ENCODE peak calls at places on chromosomes 5 and 9, in four cellular contexts. One of them, this sample, is unnamed.

GRCh38 chr9:75858497-75859092 is 31.9 kb upstream of the PCSK5 start:
- DNase-seq in SK-N-SH: no peak
- DNase-seq in HCT116: no peak
- DNase-seq in HepG2: no peak
- DNase-seq in this sample: no peak

GRCh38 chr5:54959673-54960418 is 25.5 kb downstream of the ESM1 start:
- DNase-seq in SK-N-SH: no peak
- DNase-seq in HCT116: peak; percentile 4
- DNase-seq in HepG2: peak; percentile 5
- DNase-seq in this sample: peak; percentile 18

GRCh38 chr5:173706700-173707099 is 90.2 kb upstream of the BOD1 start:
- DNase-seq in SK-N-SH: no peak
- DNase-seq in HCT116: no peak
- DNase-seq in HepG2: no peak
- DNase-seq in this sample: no peak

GRCh38 chr9:92492781-92493401 is 10.6 kb upstream of the ASPN start:
- DNase-seq in SK-N-SH: peak; percentile 39
- DNase-seq in HCT116: no peak
- DNase-seq in HepG2: no peak
- DNase-seq in this sample: no peak

GRCh38 chr9:86458456-86458855 is 104.2 kb upstream of the TUT7 start:
- DNase-seq in SK-N-SH: no peak
- DNase-seq in HCT116: no peak
- DNase-seq in HepG2: no peak
- DNase-seq in this sample: no peak

GRCh38 chr9:12702160-12702758 is 9.1 kb downstream of the TYRP1 start:
- DNase-seq in SK-N-SH: peak; percentile 30
- DNase-seq in HCT116: peak; percentile 56
- DNase-seq in HepG2: peak; percentile 3
- DNase-seq in this sample: no peak

GRCh38 chr5:160961030-160961429 is 109.0 kb upstream of the ATP10B start:
- DNase-seq in SK-N-SH: no peak
- DNase-seq in HCT116: no peak
- DNase-seq in HepG2: no peak
- DNase-seq in this sample: no peak

GRCh38 chr9:133202688-133203453 is 6.2 kb downstream of the OBP2B start:
- DNase-seq in SK-N-SH: no peak
- DNase-seq in HCT116: no peak
- DNase-seq in HepG2: no peak
- DNase-seq in this sample: no peak

GRCh38 chr5:37786855-37787254 is 53.0 kb downstream of the GDNF start:
- DNase-seq in SK-N-SH: no peak
- DNase-seq in HCT116: no peak
- DNase-seq in HepG2: no peak
- DNase-seq in this sample: no peak

GRCh38 chr9:80595192-80595591 is 1023.4 kb downstream of the TLE4 start:
- DNase-seq in SK-N-SH: no peak
- DNase-seq in HCT116: no peak
- DNase-seq in HepG2: no peak
- DNase-seq in this sample: no peak

GRCh38 chr5:93092349-93093105 is 488.5 kb downstream of the NR2F1-AS1 start:
- DNase-seq in SK-N-SH: no peak
- DNase-seq in HCT116: no peak
- DNase-seq in HepG2: no peak
- DNase-seq in this sample: no peak

GRCh38 chr9:77507212-77507961 is 140.7 kb downstream of the GNA14 start:
- DNase-seq in SK-N-SH: no peak
- DNase-seq in HCT116: no peak
- DNase-seq in HepG2: no peak
- DNase-seq in this sample: no peak

GRCh38 chr5:59760798-59761348 is 132.7 kb downstream of the PDE4D start:
- DNase-seq in SK-N-SH: no peak
- DNase-seq in HCT116: no peak
- DNase-seq in HepG2: no peak
- DNase-seq in this sample: no peak

GRCh38 chr5:155631116-155631515 is 617.6 kb downstream of the KIF4B start:
- DNase-seq in SK-N-SH: no peak
- DNase-seq in HCT116: no peak
- DNase-seq in HepG2: no peak
- DNase-seq in this sample: no peak

GRCh38 chr9:36332006-36332405 is 68.1 kb downstream of the RNF38 start:
- DNase-seq in SK-N-SH: no peak
- DNase-seq in HCT116: no peak
- DNase-seq in HepG2: no peak
- DNase-seq in this sample: no peak

GRCh38 chr5:66960373-66961137 is 236.0 kb downstream of the CD180 start:
- DNase-seq in SK-N-SH: no peak
- DNase-seq in HCT116: no peak
- DNase-seq in HepG2: peak; percentile 23
- DNase-seq in this sample: no peak

GRCh38 chr5:74501674-74502478 is 138.7 kb downstream of the ENC1 start:
- DNase-seq in SK-N-SH: no peak
- DNase-seq in HCT116: no peak
- DNase-seq in HepG2: no peak
- DNase-seq in this sample: no peak

GRCh38 chr5:18560602-18561001 is 926.3 kb downstream of the TAF11L14 start:
- DNase-seq in SK-N-SH: no peak
- DNase-seq in HCT116: no peak
- DNase-seq in HepG2: no peak
- DNase-seq in this sample: no peak

GRCh38 chr9:113011911-113012381 is at the start of gene ZNF883:
- DNase-seq in SK-N-SH: peak; percentile 74
- DNase-seq in HCT116: no peak
- DNase-seq in HepG2: peak; percentile 68
- DNase-seq in this sample: peak; percentile 40

GRCh38 chr5:14305045-14305444 is 161.9 kb downstream of the TRIO start:
- DNase-seq in SK-N-SH: no peak
- DNase-seq in HCT116: no peak
- DNase-seq in HepG2: no peak
- DNase-seq in this sample: no peak

GRCh38 chr5:138339086-138339456 is 1.0 kb downstream of the FAM53C start:
- DNase-seq in SK-N-SH: no peak
- DNase-seq in HCT116: no peak
- DNase-seq in HepG2: no peak
- DNase-seq in this sample: no peak

GRCh38 chr5:92805446-92805845 is 775.6 kb downstream of the NR2F1-AS1 start:
- DNase-seq in SK-N-SH: no peak
- DNase-seq in HCT116: no peak
- DNase-seq in HepG2: no peak
- DNase-seq in this sample: no peak

GRCh38 chr5:158727108-158727507 is 372.6 kb downstream of the EBF1 start:
- DNase-seq in SK-N-SH: no peak
- DNase-seq in HCT116: no peak
- DNase-seq in HepG2: no peak
- DNase-seq in this sample: no peak

GRCh38 chr9:2764371-2764770 is 47.1 kb downstream of the KCNV2 start:
- DNase-seq in SK-N-SH: no peak
- DNase-seq in HCT116: no peak
- DNase-seq in HepG2: no peak
- DNase-seq in this sample: no peak

GRCh38 chr9:133406039-133406438 is 11.8 kb downstream of the REXO4 start:
- DNase-seq in SK-N-SH: no peak
- DNase-seq in HCT116: no peak
- DNase-seq in HepG2: no peak
- DNase-seq in this sample: no peak

GRCh38 chr5:13108281-13108680 is 836.2 kb downstream of the DNAH5 start:
- DNase-seq in SK-N-SH: no peak
- DNase-seq in HCT116: no peak
- DNase-seq in HepG2: no peak
- DNase-seq in this sample: no peak

GRCh38 chr5:23506329-23507236 is 826 bp upstream of the PRDM9 start:
- DNase-seq in SK-N-SH: peak; percentile 16
- DNase-seq in HCT116: no peak
- DNase-seq in HepG2: peak; percentile 56
- DNase-seq in this sample: no peak

GRCh38 chr5:25241981-25242380 is 597.2 kb upstream of the CDH10 start:
- DNase-seq in SK-N-SH: no peak
- DNase-seq in HCT116: no peak
- DNase-seq in HepG2: no peak
- DNase-seq in this sample: no peak

GRCh38 chr9:120910643-120911042 is 16.0 kb downstream of the TRAF1 start:
- DNase-seq in SK-N-SH: no peak
- DNase-seq in HCT116: no peak
- DNase-seq in HepG2: no peak
- DNase-seq in this sample: no peak

GRCh38 chr5:10064546-10065215 is 185.0 kb downstream of the ATPSCKMT start:
- DNase-seq in SK-N-SH: no peak
- DNase-seq in HCT116: no peak
- DNase-seq in HepG2: no peak
- DNase-seq in this sample: no peak

GRCh38 chr5:10057356-10057755 is 192.3 kb downstream of the ATPSCKMT start:
- DNase-seq in SK-N-SH: no peak
- DNase-seq in HCT116: no peak
- DNase-seq in HepG2: no peak
- DNase-seq in this sample: no peak

GRCh38 chr5:10056228-10056760 is 193.4 kb downstream of the ATPSCKMT start:
- DNase-seq in SK-N-SH: no peak
- DNase-seq in HCT116: no peak
- DNase-seq in HepG2: no peak
- DNase-seq in this sample: no peak

GRCh38 chr5:10063997-10064396 is 185.7 kb downstream of the ATPSCKMT start:
- DNase-seq in SK-N-SH: no peak
- DNase-seq in HCT116: no peak
- DNase-seq in HepG2: no peak
- DNase-seq in this sample: no peak

DNA sequence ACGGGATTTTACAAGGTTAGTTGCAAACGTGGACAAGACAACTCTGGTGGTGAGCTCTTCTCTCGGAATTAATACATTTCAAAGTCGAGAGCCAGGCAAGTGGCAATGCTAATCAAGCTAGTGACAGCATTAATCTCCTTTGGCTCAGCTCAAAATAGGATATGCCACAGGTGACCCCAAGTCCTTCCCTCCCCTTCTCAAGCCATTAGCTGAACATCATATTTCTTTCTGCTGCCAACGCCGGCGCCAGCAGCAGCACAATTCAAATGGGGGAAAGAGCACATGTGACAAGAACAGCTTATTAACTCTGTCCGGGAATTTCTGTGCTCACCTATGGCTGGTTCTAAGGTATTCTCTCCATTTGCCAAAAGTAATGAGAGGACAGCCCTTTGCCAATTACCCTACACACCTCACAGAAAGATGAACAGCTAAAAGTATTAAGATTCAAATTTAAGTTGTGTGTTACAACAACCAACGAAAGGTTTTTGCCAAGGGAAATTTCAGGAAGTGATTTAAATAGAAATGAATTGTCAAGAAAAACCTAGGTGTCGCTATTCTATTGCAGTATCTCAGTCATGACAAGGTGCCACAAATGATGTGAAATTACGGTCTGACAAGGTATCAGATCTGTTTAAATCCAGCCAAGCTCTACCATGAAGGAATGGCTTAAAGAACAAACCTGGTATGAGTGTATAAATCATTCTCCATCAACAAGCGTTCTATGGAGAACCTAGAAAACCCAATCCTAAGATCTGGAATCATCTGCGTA is 189.9 kb downstream of the ATPSCKMT start:
- DNase-seq in SK-N-SH: no peak
- DNase-seq in HCT116: no peak
- DNase-seq in HepG2: no peak
- DNase-seq in this sample: no peak
- TF ChIP-seq ZBTB33 in SK-N-SH: no peak
- TF ChIP-seq ZBTB33 in HCT116: no peak
- TF ChIP-seq ZBTB33 in HepG2: no peak
- TF ChIP-seq ZBTB33 in this sample: no peak

GRCh38 chr5:56272765-56273164 is 39.6 kb upstream of the ANKRD55 start:
- DNase-seq in SK-N-SH: no peak
- DNase-seq in HCT116: no peak
- DNase-seq in HepG2: no peak
- DNase-seq in this sample: no peak

GRCh38 chr5:56270568-56271392 is 37.6 kb upstream of the ANKRD55 start:
- DNase-seq in SK-N-SH: peak; percentile 72
- DNase-seq in HCT116: peak; percentile 62
- DNase-seq in HepG2: peak; percentile 73
- DNase-seq in this sample: peak; percentile 76

GRCh38 chr5:56273376-56274005 is 40.4 kb upstream of the ANKRD55 start:
- DNase-seq in SK-N-SH: no peak
- DNase-seq in HCT116: no peak
- DNase-seq in HepG2: no peak
- DNase-seq in this sample: no peak

GRCh38 chr5:56270058-56270457 is 36.9 kb upstream of the ANKRD55 start:
- DNase-seq in SK-N-SH: peak; percentile 52
- DNase-seq in HCT116: no peak
- DNase-seq in HepG2: peak; percentile 38
- DNase-seq in this sample: no peak

DNA sequence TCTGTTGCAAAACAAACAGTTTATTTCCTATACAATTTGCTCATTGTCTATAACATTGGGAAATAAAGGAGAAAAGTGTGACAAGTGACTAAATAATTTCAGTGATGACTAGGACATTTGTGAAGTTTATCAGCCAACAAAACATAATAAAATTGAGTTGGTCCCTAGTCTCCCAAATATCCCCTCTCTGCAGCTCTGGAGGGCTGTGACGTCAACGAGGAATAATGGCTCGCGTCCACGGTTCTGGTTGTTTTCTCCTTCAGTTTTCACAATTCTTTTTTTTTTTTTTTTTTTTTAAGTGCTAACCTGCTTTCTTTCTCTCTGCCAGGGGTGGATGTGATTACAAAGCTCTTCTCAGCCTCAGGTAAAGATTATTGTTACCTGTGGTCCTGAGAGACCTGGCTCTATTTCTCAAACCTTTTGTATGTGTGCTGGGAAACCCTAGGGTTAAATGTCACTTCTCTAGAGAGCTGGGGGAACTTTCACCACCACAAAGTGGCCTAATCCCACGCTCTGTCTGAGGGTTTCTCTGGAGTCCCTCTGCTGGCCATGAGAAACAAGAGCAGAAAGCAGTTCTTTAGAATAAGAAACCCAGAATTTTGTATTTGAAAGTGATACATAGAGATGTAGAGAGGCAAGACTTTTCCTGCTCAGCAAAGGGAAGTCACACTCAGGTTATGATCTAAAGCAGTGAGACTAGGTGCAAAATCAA is 36.2 kb upstream of the ANKRD55 start:
- DNase-seq in SK-N-SH: peak; percentile 49
- DNase-seq in HCT116: peak; percentile 12
- DNase-seq in HepG2: peak; percentile 65
- DNase-seq in this sample: peak; percentile 25
- TF ChIP-seq ZBTB33 in SK-N-SH: no peak
- TF ChIP-seq ZBTB33 in HCT116: no peak
- TF ChIP-seq ZBTB33 in HepG2: no peak
- TF ChIP-seq ZBTB33 in this sample: no peak

GRCh38 chr9:9920425-9920824 is 692.4 kb downstream of the PTPRD start:
- DNase-seq in SK-N-SH: peak; percentile 3
- DNase-seq in HCT116: no peak
- DNase-seq in HepG2: no peak
- DNase-seq in this sample: no peak
- TF ChIP-seq ZBTB33 in SK-N-SH: no peak
- TF ChIP-seq ZBTB33 in HCT116: no peak
- TF ChIP-seq ZBTB33 in HepG2: no peak
- TF ChIP-seq ZBTB33 in this sample: no peak

DNA sequence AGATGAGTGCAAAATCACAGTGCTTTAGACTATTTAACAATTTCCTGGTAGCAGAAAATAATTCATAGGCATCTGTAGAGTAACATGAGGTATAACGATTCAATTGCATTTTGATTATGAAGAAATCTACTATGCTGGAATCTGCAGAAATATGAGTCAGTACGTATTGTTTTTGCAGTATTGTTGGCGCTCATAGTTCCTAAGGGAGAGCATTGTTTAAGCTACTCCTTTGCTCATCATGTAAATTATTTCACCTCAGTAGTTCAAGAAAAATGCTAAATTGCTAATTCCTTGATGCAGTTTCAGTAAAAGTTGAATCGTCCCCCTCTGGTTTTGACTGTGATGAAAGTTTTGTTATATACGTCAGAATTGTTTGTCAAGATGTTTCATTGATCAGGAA is 458.4 kb downstream of the HINT1 start:
- DNase-seq in SK-N-SH: no peak
- DNase-seq in HCT116: no peak
- DNase-seq in HepG2: no peak
- DNase-seq in this sample: no peak
- TF ChIP-seq ZBTB33 in SK-N-SH: no peak
- TF ChIP-seq ZBTB33 in HCT116: no peak
- TF ChIP-seq ZBTB33 in HepG2: no peak
- TF ChIP-seq ZBTB33 in this sample: no peak